ENCODE peak calls at places on chromosomes 13 and 19, in nine cellular contexts. B is KBM-7; M is BJ; X is mesendoderm; C is activated CD4-positive, alpha-beta T cell treated with anti-CD3 and anti-CD28 coated beads, Interleukin-2, amount 50 U/mL, for 1 hour; E is stimulated activated CD4-positive, alpha-beta T cell treated with anti-CD3 and anti-CD28 coated beads, Interleukin-2, amount 100 ng/mL, for 24 hours; H is occipital lobe; Q is astrocyte of the hippocampus; W is aorta. N is an unnamed sample.

GRCh38 chr13:20461860-20462532 is 63.7 kb downstream of the CRYL1 start:
- DNase-seq in X (peak; percentile 44), H (no peak), C (no peak), Q (peak; percentile 74), E (no peak), B (no peak), W (no peak), M (no peak), N (no peak)

GRCh38 chr19:39969681-39970423 is 1.1 kb upstream of the PSMC4 start:
- DNase-seq in H (no peak), W (no peak), C (no peak), X (no peak), Q (no peak), B (no peak), M (no peak), E (peak; percentile 20), N (no peak)

GRCh38 chr13:39224841-39225240 is 186.6 kb downstream of the NHLRC3 start:
- DNase-seq in H (no peak), Q (peak; percentile 24), W (no peak), X (no peak), C (no peak), M (no peak), E (no peak), B (no peak), N (no peak)

GRCh38 chr13:36725936-36726335 is 52.1 kb downstream of the SERTM1 start:
- DNase-seq in X (no peak), E (no peak), H (no peak), W (no peak), Q (no peak), M (no peak), B (no peak), C (no peak), N (no peak)

GRCh38 chr19:10243606-10244005 is 8.4 kb upstream of the MRPL4 start:
- DNase-seq in H (no peak), E (no peak), X (no peak), M (no peak), W (no peak), C (no peak), Q (no peak), B (no peak), N (no peak)

GRCh38 chr13:30463820-30464495 is 1.8 kb downstream of the HMGB1 start:
- DNase-seq in X (peak; percentile 48), M (no peak), W (peak; percentile 86), B (peak; percentile 66), C (peak; percentile 60), H (peak; percentile 41), Q (peak; percentile 74), E (peak; percentile 78), N (peak; percentile 26)

GRCh38 chr19:38290631-38291147 is 13.4 kb upstream of the C19orf33 start:
- DNase-seq in Q (peak; percentile 78), X (no peak), M (peak; percentile 87), H (no peak), E (no peak), W (no peak), C (no peak), B (no peak), N (peak; percentile 70)

GRCh38 chr13:92175330-92175729 is 776.9 kb downstream of the GPC5 start:
- DNase-seq in Q (peak; percentile 79), E (no peak), H (no peak), M (no peak), C (no peak), W (no peak), X (peak; percentile 44), B (peak; percentile 78), N (no peak)

GRCh38 chr19:16850133-16850532 is 20.9 kb downstream of the SIN3B start:
- DNase-seq in X (no peak), B (no peak), Q (peak; percentile 13), C (no peak), H (no peak), M (no peak), W (no peak), E (no peak), N (no peak)

GRCh38 chr19:6041991-6042421 is 64.1 kb upstream of the RANBP3 start:
- DNase-seq in M (no peak), C (no peak), W (no peak), H (no peak), X (no peak), Q (no peak), E (no peak), B (no peak), N (peak; percentile 25)